ENCODE peak calls at places on chromosomes 16 and 17, in eight cellular contexts. One of them, this sample, is unnamed.

GRCh38 chr17:69945698-69946185 is 129.3 kb upstream of the KCNJ16 start:
- DNase-seq in prostate gland: no peak
- DNase-seq in upper lobe of left lung: no peak
- DNase-seq in GM23338: no peak
- DNase-seq in SK-N-SH: no peak
- DNase-seq in breast epithelium: no peak
- DNase-seq in GM12878: no peak
- DNase-seq in transverse colon: no peak
- DNase-seq in this sample: no peak

GRCh38 chr16:58500329-58501241 is 642 bp downstream of the NDRG4 start:
- DNase-seq in breast epithelium: peak; percentile 51
- DNase-seq in transverse colon: no peak
- DNase-seq in upper lobe of left lung: no peak
- DNase-seq in GM12878: no peak
- DNase-seq in SK-N-SH: peak; percentile 69
- DNase-seq in prostate gland: no peak
- DNase-seq in GM23338: peak; percentile 70
- DNase-seq in this sample: peak; percentile 69

GRCh38 chr16:81519298-81520150 is 74.9 kb downstream of the CMIP start:
- DNase-seq in SK-N-SH: no peak
- DNase-seq in transverse colon: no peak
- DNase-seq in upper lobe of left lung: no peak
- DNase-seq in prostate gland: no peak
- DNase-seq in GM23338: no peak
- DNase-seq in GM12878: peak; percentile 49
- DNase-seq in breast epithelium: peak; percentile 41
- DNase-seq in this sample: peak; percentile 48

GRCh38 chr16:73095142-73095791 is 47.3 kb upstream of the ZFHX3 start:
- DNase-seq in transverse colon: no peak
- DNase-seq in upper lobe of left lung: no peak
- DNase-seq in GM23338: no peak
- DNase-seq in prostate gland: no peak
- DNase-seq in GM12878: no peak
- DNase-seq in SK-N-SH: peak; percentile 41
- DNase-seq in breast epithelium: no peak
- DNase-seq in this sample: no peak

GRCh38 chr17:4142107-4142900 is 526 bp downstream of the ZZEF1 start:
- DNase-seq in SK-N-SH: no peak
- DNase-seq in transverse colon: peak; percentile 36
- DNase-seq in upper lobe of left lung: peak; percentile 36
- DNase-seq in breast epithelium: no peak
- DNase-seq in GM12878: no peak
- DNase-seq in prostate gland: no peak
- DNase-seq in GM23338: peak; percentile 62
- DNase-seq in this sample: no peak

GRCh38 chr16:8453359-8453758 is 137.0 kb downstream of the TMEM114 start:
- DNase-seq in GM12878: no peak
- DNase-seq in upper lobe of left lung: no peak
- DNase-seq in SK-N-SH: peak; percentile 40
- DNase-seq in breast epithelium: no peak
- DNase-seq in GM23338: no peak
- DNase-seq in transverse colon: no peak
- DNase-seq in prostate gland: no peak
- DNase-seq in this sample: no peak

GRCh38 chr16:5551909-5552308 is 454.3 kb upstream of the EEF2KMT start:
- DNase-seq in prostate gland: no peak
- DNase-seq in SK-N-SH: no peak
- DNase-seq in upper lobe of left lung: no peak
- DNase-seq in GM23338: no peak
- DNase-seq in transverse colon: no peak
- DNase-seq in GM12878: no peak
- DNase-seq in breast epithelium: no peak
- DNase-seq in this sample: no peak

GRCh38 chr16:77738706-77739105 is 16.4 kb downstream of the NUDT7 start:
- DNase-seq in GM23338: no peak
- DNase-seq in upper lobe of left lung: no peak
- DNase-seq in transverse colon: no peak
- DNase-seq in GM12878: no peak
- DNase-seq in breast epithelium: no peak
- DNase-seq in prostate gland: no peak
- DNase-seq in SK-N-SH: no peak
- DNase-seq in this sample: no peak

GRCh38 chr17:32958418-32958817 is 30.5 kb downstream of the TMEM98 start:
- DNase-seq in GM12878: no peak
- DNase-seq in transverse colon: no peak
- DNase-seq in SK-N-SH: no peak
- DNase-seq in breast epithelium: no peak
- DNase-seq in prostate gland: no peak
- DNase-seq in GM23338: no peak
- DNase-seq in upper lobe of left lung: no peak
- DNase-seq in this sample: no peak

GRCh38 chr16:50763211-50763610 is 21.3 kb downstream of the CYLD start:
- DNase-seq in breast epithelium: no peak
- DNase-seq in GM23338: no peak
- DNase-seq in transverse colon: no peak
- DNase-seq in upper lobe of left lung: no peak
- DNase-seq in GM12878: no peak
- DNase-seq in SK-N-SH: no peak
- DNase-seq in prostate gland: no peak
- DNase-seq in this sample: no peak

GRCh38 chr17:42312035-42312284 is 23.7 kb downstream of the STAT5A start:
- DNase-seq in SK-N-SH: no peak
- DNase-seq in GM23338: no peak
- DNase-seq in breast epithelium: no peak
- DNase-seq in upper lobe of left lung: no peak
- DNase-seq in prostate gland: no peak
- DNase-seq in GM12878: no peak
- DNase-seq in transverse colon: no peak
- DNase-seq in this sample: no peak

GRCh38 chr17:39676198-39676819 is 8.1 kb downstream of the PNMT start:
- DNase-seq in GM12878: peak; percentile 13
- DNase-seq in prostate gland: peak; percentile 57
- DNase-seq in transverse colon: peak; percentile 81
- DNase-seq in SK-N-SH: no peak
- DNase-seq in breast epithelium: peak; percentile 92
- DNase-seq in GM23338: no peak
- DNase-seq in upper lobe of left lung: peak; percentile 91
- DNase-seq in this sample: peak; percentile 89

GRCh38 chr17:35372846-35373531 is 432 bp downstream of the SLFN11 start:
- DNase-seq in breast epithelium: no peak
- DNase-seq in upper lobe of left lung: no peak
- DNase-seq in transverse colon: peak; percentile 56
- DNase-seq in GM12878: no peak
- DNase-seq in GM23338: peak; percentile 57
- DNase-seq in prostate gland: peak; percentile 14
- DNase-seq in SK-N-SH: peak; percentile 11
- DNase-seq in this sample: peak; percentile 84

GRCh38 chr16:46857261-46857962 is 26.4 kb upstream of the C16orf87 start:
- DNase-seq in prostate gland: peak; percentile 30
- DNase-seq in GM12878: no peak
- DNase-seq in SK-N-SH: peak; percentile 63
- DNase-seq in GM23338: peak; percentile 59
- DNase-seq in upper lobe of left lung: no peak
- DNase-seq in breast epithelium: no peak
- DNase-seq in transverse colon: no peak
- DNase-seq in this sample: peak; percentile 41

GRCh38 chr16:28873543-28874201 is 4.6 kb upstream of the ATP2A1 start:
- DNase-seq in transverse colon: peak; percentile 30
- DNase-seq in upper lobe of left lung: no peak
- DNase-seq in GM23338: peak; percentile 78
- DNase-seq in GM12878: no peak
- DNase-seq in SK-N-SH: peak; percentile 84
- DNase-seq in breast epithelium: no peak
- DNase-seq in prostate gland: no peak
- DNase-seq in this sample: peak; percentile 85

DNA sequence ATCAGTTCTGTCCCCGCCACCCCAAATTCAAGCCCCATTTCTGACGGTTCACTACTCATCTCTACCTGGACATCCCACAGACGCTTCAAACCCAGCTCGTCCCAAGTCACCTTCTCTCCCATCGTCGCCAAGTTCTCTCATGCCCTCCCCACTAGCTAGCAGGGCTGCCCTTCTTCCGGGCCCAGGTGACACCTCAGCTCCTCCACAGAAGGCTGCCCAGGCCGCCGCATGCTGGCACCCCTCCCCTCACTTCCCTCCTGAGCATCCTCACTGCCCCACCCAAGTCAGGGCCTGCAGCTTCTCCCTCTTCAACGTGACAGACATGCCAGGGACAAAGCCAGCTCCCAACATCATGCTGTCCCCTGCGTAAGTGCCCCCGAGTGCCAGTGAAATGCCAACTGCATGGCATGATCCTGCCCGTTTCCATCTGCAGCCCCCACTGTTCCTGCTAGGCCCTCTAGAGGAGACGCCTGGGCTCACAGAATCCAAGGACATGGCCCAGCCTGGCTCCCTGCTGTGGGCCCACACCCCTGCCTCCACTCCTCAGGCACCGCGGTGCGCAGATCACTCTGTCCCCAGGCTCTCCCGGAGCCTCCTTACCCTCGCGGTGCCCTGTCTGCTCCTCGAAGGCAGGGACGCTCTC is 5.9 kb downstream of the CYB561 start:
- DNase-seq in GM23338: no peak
- DNase-seq in prostate gland: no peak
- DNase-seq in breast epithelium: no peak
- DNase-seq in upper lobe of left lung: no peak
- DNase-seq in transverse colon: peak; percentile 23
- DNase-seq in GM12878: no peak
- DNase-seq in SK-N-SH: peak; percentile 82
- DNase-seq in this sample: no peak
- H3K4me1 ChIP-seq in GM23338: peaks cover 12% of the 10 kb centered on the region
- H3K4me1 ChIP-seq in prostate gland: peaks cover 23% of the 10 kb centered on the region
- H3K4me1 ChIP-seq in breast epithelium: peaks cover 36% of the 10 kb centered on the region
- H3K4me1 ChIP-seq in upper lobe of left lung: peaks cover 66% of the 10 kb centered on the region
- H3K4me1 ChIP-seq in transverse colon: no peaks in the 10 kb centered on the region
- H3K4me1 ChIP-seq in GM12878: no peaks in the 10 kb centered on the region
- H3K4me1 ChIP-seq in SK-N-SH: peaks cover 16% of the 10 kb centered on the region
- H3K4me1 ChIP-seq in this sample: peaks cover 64% of the 10 kb centered on the region

DNA sequence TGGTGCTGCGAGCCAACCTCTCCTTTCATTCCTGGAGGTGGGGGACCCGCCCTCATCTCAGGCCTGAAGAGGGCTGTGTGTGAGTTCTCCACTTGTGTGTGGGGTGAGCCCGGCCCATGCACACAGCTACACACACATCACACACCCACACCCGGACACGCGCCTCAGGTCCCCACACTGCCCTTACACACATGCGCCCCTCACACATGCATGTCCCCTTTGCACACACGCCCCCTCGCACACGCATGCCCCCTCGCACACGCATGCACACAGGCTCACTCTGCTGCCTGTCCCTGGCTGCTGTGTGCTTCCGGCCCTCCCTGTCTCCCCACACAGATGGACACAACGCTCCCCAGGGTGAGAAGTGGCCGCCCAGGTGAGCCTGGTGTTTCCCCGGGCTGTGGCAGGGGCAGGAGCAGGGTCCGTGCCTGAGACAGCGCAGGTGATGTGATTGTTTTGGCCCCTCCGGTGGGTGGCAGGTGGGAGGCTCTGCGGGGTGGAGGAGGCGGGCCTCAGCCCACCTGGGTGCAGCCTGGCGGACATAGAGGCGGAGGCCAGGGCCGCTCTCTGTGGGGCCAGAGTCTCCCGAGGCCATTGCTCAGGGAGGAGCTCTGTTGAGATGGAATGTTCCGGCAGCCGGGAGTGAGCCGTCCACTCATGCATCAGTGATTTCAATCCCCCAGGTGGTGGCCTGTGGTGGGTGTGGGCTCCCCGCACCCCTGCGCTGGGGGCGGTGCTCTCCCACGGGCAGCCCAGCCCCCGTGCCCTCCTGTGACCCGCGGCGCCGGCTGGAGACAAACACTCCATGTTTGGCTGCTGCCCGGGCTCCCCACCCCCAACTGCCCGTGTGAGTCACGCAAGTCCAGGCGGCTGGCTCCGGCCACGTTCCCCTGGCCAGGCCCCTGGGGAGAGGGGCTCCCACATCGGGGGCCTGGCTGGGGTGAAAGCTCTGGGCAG is 29.1 kb downstream of the CACNA1H start:
- DNase-seq in GM12878: no peak
- DNase-seq in upper lobe of left lung: peak; percentile 62
- DNase-seq in SK-N-SH: no peak
- DNase-seq in GM23338: no peak
- DNase-seq in transverse colon: peak; percentile 61
- DNase-seq in prostate gland: no peak
- DNase-seq in breast epithelium: peak; percentile 76
- DNase-seq in this sample: no peak
- TF ChIP-seq POLR2AphosphoS5 in GM12878: no peak
- TF ChIP-seq POLR2AphosphoS5 in upper lobe of left lung: no peak
- TF ChIP-seq POLR2AphosphoS5 in SK-N-SH: no peak
- TF ChIP-seq POLR2AphosphoS5 in GM23338: no peak
- TF ChIP-seq POLR2AphosphoS5 in transverse colon: no peak
- TF ChIP-seq POLR2AphosphoS5 in prostate gland: peak; percentile 51
- TF ChIP-seq POLR2AphosphoS5 in breast epithelium: no peak
- TF ChIP-seq POLR2AphosphoS5 in this sample: no peak

DNA sequence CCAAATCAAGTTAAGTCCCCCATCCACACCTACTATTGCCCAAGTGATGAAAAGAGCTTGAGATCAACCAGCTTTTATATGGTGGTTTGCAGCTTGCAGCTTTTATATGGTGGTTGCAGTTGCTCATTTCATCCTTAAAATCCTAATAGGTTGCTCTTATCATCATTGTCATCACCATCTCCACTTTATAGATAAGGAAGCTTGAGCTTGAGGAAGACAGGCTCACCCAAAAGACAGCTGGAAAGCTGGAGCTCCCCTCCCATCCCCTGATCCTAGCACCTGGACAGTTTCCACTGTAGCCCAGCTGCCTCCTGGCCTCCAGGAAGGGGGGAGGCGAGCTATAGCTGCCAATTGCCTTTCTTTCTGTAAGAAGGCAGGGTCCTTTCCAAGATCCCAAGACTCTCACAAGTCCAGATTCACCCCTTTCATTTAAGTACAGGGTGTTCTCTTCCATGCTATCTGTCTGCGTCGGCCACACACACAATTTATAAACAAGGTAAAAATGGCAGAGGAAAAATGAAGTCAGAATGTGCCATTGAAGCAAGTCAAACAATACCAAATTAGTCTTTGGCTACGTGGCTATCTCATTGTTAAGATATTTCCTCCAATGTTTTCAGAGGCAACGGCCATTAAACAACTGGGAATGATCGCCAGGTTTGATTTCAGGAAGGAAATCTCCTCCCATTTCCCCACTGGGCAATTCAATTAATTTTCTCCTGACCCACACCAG is 63.3 kb downstream of the PECAM1 start:
- DNase-seq in transverse colon: no peak
- DNase-seq in GM12878: no peak
- DNase-seq in prostate gland: no peak
- DNase-seq in SK-N-SH: no peak
- DNase-seq in upper lobe of left lung: no peak
- DNase-seq in breast epithelium: no peak
- DNase-seq in GM23338: no peak
- DNase-seq in this sample: no peak
- H3K4me1 ChIP-seq in transverse colon: no peaks in the 10 kb centered on the region
- H3K4me1 ChIP-seq in GM12878: peaks cover 3% of the 10 kb centered on the region
- H3K4me1 ChIP-seq in prostate gland: no peaks in the 10 kb centered on the region
- H3K4me1 ChIP-seq in SK-N-SH: peaks cover 23% of the 10 kb centered on the region
- H3K4me1 ChIP-seq in upper lobe of left lung: peaks cover 74% of the 10 kb centered on the region
- H3K4me1 ChIP-seq in breast epithelium: peaks cover 19% of the 10 kb centered on the region
- H3K4me1 ChIP-seq in GM23338: no peaks in the 10 kb centered on the region
- H3K4me1 ChIP-seq in this sample: peaks cover 35% of the 10 kb centered on the region

DNA sequence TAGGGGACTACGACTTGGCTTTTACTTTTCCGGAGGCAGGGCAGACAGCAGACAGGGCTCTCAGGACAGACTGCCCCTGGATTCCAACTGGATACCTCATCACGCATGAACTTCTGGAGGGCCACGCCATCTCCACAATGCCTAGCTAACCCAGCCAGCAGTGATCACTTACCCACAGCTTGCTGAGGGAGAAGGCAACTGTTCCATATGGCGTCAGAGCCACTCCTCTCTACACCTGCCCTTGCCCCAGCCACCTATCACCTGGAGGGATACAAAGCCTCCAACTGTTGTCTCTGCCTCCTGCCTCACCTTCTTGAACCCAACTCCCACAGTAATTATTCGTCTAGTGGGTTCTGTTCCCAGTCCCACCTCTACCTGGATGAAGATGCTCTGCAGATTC is 8.8 kb downstream of the MYO19 start:
- DNase-seq in GM12878: no peak
- DNase-seq in transverse colon: no peak
- DNase-seq in SK-N-SH: no peak
- DNase-seq in upper lobe of left lung: no peak
- DNase-seq in GM23338: no peak
- DNase-seq in prostate gland: no peak
- DNase-seq in breast epithelium: no peak
- DNase-seq in this sample: no peak
- TF ChIP-seq POLR2AphosphoS5 in GM12878: no peak
- TF ChIP-seq POLR2AphosphoS5 in transverse colon: no peak
- TF ChIP-seq POLR2AphosphoS5 in SK-N-SH: no peak
- TF ChIP-seq POLR2AphosphoS5 in upper lobe of left lung: no peak
- TF ChIP-seq POLR2AphosphoS5 in GM23338: no peak
- TF ChIP-seq POLR2AphosphoS5 in prostate gland: no peak
- TF ChIP-seq POLR2AphosphoS5 in breast epithelium: no peak
- TF ChIP-seq POLR2AphosphoS5 in this sample: no peak